ENCODE peak calls at places on chromosomes 3 and 15, in nine cellular contexts. R, W, K, F, N, Q, Z, V and C are unnamed samples.
A peak's percentile ranks its signal among the peaks of the same experiment; 100 is the strongest.

GRCh38 chr15:42511010-42511396 is 15.6 kb downstream of the SNAP23 start:
- DNase-seq in Z (no peak), V (no peak), Q (no peak), R (peak; percentile 62), W (no peak), F (no peak), K (no peak), N (no peak), C (no peak)

GRCh38 chr3:105965384-105965783 is 96.6 kb upstream of the CBLB start:
- DNase-seq in N (no peak), R (peak; percentile 80), W (no peak), V (no peak), Q (no peak), K (no peak), Z (no peak), F (no peak), C (no peak)

GRCh38 chr3:138670409-138670808 is 61.8 kb downstream of the FAIM start:
- DNase-seq in Z (no peak), V (no peak), F (no peak), W (no peak), K (no peak), R (no peak), N (no peak), Q (no peak), C (no peak)

GRCh38 chr3:184335291-184335660 is 2.1 kb upstream of the FAM131A start:
- DNase-seq in Z (peak; percentile 29), V (no peak), R (peak; percentile 15), W (no peak), F (peak; percentile 57), Q (no peak), N (no peak), K (no peak), C (no peak)

GRCh38 chr3:61682671-61683408 is 121.5 kb downstream of the PTPRG start:
- DNase-seq in W (no peak), F (no peak), N (no peak), K (no peak), Q (peak; percentile 93), Z (no peak), R (peak; percentile 82), V (peak; percentile 58), C (no peak)

GRCh38 chr3:136350132-136350531 is 100.0 kb downstream of the PCCB start:
- DNase-seq in F (no peak), V (no peak), Q (peak; percentile 53), W (no peak), N (no peak), K (peak; percentile 50), R (peak; percentile 98), Z (no peak), C (peak; percentile 14)

GRCh38 chr3:188975612-188976314 is 196.0 kb upstream of the TPRG1 start:
- DNase-seq in N (no peak), Z (no peak), Q (no peak), K (no peak), W (no peak), V (no peak), F (no peak), R (no peak), C (no peak)

GRCh38 chr3:7346364-7346763 is 485.4 kb downstream of the GRM7 start:
- DNase-seq in Z (no peak), Q (no peak), K (no peak), W (no peak), V (no peak), N (no peak), R (no peak), F (no peak), C (no peak)

GRCh38 chr15:69976366-69976994 is 121.2 kb downstream of the TLE3 start:
- DNase-seq in R (peak; percentile 36), V (no peak), Q (peak; percentile 29), Z (no peak), F (peak; percentile 55), W (no peak), N (peak; percentile 49), K (peak; percentile 51), C (peak; percentile 29)

GRCh38 chr3:112675349-112675748 is 34.4 kb upstream of the CCDC80 start:
- DNase-seq in K (no peak), F (no peak), Z (no peak), N (no peak), Q (no peak), V (no peak), R (no peak), W (no peak), C (no peak)

GRCh38 chr3:150114273-150114672 is 143.6 kb upstream of the PFN2 start:
- DNase-seq in Z (no peak), W (no peak), Q (no peak), K (no peak), V (no peak), R (no peak), N (no peak), F (no peak), C (no peak)

GRCh38 chr3:83946045-83946444 is 1012.7 kb upstream of the CADM2 start:
- DNase-seq in R (no peak), N (no peak), Q (no peak), Z (no peak), F (no peak), V (no peak), W (no peak), K (no peak), C (no peak)

GRCh38 chr3:17901893-17902292 is 159.5 kb upstream of the TBC1D5 start:
- DNase-seq in W (no peak), F (peak; percentile 26), R (no peak), Z (no peak), V (no peak), K (no peak), Q (no peak), N (no peak), C (no peak)

GRCh38 chr15:69659454-69660050 is 206.9 kb downstream of the RPLP1 start:
- DNase-seq in Z (no peak), V (no peak), N (no peak), F (no peak), R (no peak), Q (no peak), W (no peak), K (no peak), C (no peak)

DNA sequence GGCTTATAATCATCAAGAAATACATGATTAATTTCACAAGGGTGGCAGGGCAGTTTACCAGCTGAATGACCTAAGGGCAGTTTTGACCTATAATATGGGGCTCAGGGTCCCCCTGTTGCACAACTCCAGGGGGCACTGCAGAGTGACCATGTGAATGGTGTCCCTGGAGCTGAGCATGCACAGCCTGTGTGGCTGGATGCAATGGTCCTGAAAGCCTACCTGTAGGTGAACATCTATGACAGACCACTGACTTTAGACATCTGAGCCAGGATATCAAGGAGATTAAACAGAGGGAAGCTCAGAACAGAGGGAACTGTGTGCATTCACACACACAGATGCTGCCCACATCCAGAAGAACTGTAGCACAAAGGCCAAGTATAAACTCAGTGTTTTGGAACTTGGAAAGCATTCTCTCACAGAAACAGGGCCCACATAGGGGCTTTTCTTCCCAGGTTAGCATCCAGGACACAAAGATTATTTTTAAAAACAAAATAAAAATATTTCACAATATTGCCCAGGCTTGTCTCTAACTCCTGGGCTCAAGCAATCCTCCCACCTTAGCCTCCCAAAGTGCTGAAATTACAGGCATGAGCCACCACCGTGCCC is 7.8 kb upstream of the SLC6A11 start:
- DNase-seq in W (no peak), R (no peak), K (no peak), Z (no peak), F (no peak), Q (no peak), V (no peak), N (no peak), C (no peak)
- TF ChIP-seq CTCF in W (no peak), R (no peak), K (no peak), Z (no peak), F (no peak), Q (no peak), V (no peak), N (no peak), C (no peak)

DNA sequence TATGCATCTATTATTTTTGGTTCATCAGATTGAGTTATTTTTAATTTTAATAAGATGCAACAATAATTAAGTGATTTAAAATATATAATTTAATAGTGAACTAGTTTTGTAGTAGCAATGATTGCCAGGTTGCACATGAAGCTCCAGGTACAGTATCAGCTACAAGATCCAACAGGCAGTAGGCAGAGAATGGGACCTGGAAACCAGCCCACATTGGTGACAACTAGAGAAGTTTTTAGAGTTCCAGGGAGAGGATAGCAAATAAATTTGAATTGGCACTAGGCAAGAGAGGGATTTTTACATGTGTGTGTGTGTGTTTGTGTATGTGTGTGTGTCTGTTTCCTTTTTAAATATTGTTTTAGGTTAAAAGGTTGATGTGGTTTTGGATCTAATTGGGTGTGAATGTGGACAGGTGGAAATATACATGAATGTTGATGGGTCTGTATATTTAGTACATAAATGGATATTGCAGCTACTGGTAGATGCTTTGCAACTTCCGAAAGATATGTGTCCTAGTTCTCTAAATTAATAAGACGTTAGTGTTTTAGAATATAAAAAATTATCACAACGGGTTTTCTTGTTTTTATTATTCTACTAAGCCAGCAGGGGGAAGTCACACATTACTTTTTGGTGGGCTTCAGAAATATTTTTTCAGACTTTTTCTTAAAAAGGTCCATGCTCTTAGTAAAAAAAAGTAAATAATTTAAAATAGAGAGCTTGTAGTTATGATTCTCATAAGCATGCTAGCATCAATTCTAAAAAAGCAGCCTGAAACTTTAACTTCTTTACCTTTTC is 110.1 kb upstream of the GBE1 start:
- DNase-seq in F (no peak), V (no peak), K (no peak), Q (no peak), W (no peak), R (no peak), N (no peak), Z (no peak), C (no peak)
- TF ChIP-seq CTCF in F (no peak), V (no peak), K (no peak), Q (no peak), W (peak; percentile 49), R (no peak), N (no peak), Z (no peak), C (no peak)

DNA sequence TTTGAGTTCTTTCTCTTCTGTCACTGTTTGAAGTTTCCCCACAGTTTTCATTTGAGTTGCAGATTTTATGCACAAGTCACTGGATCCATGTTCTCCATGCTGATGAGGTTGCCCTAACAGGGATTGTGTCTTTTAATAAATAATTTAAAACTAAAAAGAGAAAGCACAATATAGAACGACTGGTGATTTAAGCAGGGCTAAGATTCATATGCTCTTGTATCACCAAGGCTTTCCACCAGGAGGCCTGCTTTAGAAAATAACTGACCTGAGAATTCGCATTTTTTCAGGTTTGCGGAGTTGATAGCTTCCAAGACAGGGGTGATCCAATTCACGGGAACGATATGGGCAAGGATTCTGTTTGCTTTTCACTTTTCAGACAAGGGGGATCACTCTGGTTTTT is 252.0 kb upstream of the VEPH1 start:
- DNase-seq in K (no peak), V (no peak), N (no peak), Z (no peak), R (no peak), F (no peak), W (no peak), Q (no peak), C (no peak)
- TF ChIP-seq CTCF in K (peak; percentile 29), V (no peak), N (no peak), Z (no peak), R (peak; percentile 29), F (no peak), W (no peak), Q (no peak), C (no peak)

DNA sequence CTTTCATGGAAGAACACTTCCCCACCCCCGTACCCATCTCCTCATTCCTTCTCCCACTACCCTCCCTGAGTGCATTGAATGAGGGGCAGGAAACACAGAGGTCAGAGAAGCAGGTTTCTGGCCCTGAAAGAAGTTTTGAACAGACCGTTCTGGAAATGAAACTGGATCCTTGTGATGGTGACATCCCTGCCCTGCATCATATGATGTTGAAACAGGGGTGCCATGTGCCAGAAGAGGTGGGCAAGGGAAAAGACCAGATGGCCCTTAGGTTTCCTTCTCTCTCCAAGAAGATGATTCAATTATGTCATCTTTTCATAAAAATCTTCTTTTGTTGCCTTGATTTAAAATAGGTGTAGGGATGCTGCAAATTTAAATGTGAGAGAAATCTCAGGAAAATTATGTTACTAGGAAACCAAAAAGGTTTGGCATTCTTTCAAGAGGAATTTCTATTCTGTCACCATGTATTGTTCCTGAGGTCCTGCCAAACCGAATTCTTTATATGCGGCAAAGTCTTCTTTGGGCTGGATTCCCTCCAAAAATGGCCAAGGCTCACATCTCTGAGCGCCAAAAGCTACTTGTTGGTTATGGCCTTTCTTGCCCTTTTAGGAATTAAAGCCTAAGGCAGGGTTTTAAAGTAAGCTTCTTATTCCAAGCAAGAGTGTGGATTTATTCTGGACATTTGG is 19.9 kb upstream of the TNFAIP8L3 start:
- DNase-seq in Z (no peak), N (no peak), Q (no peak), F (no peak), K (no peak), R (peak; percentile 45), W (no peak), V (no peak), C (no peak)
- TF ChIP-seq CTCF in Z (no peak), N (no peak), Q (no peak), F (no peak), K (no peak), R (no peak), W (no peak), V (no peak), C (no peak)